ENCODE peak calls at places on chromosome 11, in six cellular contexts. N is astrocyte of the spinal cord; F is coronary artery; V is stimulated activated CD8-positive, alpha-beta memory T cell treated with anti-CD3 and anti-CD28 coated beads, Interleukin-15, amount 100 ng/mL, for 24 hours; H is left kidney; B is globus pallidus. J is an unnamed sample.
A peak's percentile ranks its signal among the peaks of the same experiment; 100 is the strongest.

GRCh38 chr11:74989269-74989655 is 529 bp downstream of the NEU3 start:
- DNase-seq in V (no peak), B (no peak), N (peak; percentile 13), H (peak; percentile 19), F (no peak), J (no peak)

GRCh38 chr11:12979928-12980689 is 29.0 kb upstream of the RASSF10 start:
- DNase-seq in F (no peak), H (peak; percentile 96), V (no peak), N (no peak), B (no peak), J (no peak)

GRCh38 chr11:35015621-35016387 is 99.4 kb downstream of the PDHX start:
- DNase-seq in V (no peak), N (no peak), H (no peak), F (no peak), B (no peak), J (no peak)

GRCh38 chr11:7019500-7020182 is 505 bp downstream of the ZNF214 start:
- DNase-seq in H (peak; percentile 68), N (peak; percentile 2), F (peak; percentile 74), V (no peak), B (peak; percentile 2), J (no peak)

GRCh38 chr11:113613619-113614018 is 92.5 kb downstream of the TMPRSS5 start:
- DNase-seq in N (no peak), F (no peak), B (no peak), H (no peak), V (no peak), J (no peak)

GRCh38 chr11:121870202-121871045 is 245.6 kb downstream of the BLID start:
- DNase-seq in F (no peak), B (no peak), N (no peak), H (no peak), V (no peak), J (no peak)

GRCh38 chr11:122108192-122108799 is 7.7 kb downstream of the BLID start:
- DNase-seq in B (peak; percentile 75), H (peak; percentile 67), N (peak; percentile 60), F (no peak), V (no peak), J (no peak)

GRCh38 chr11:57131080-57131790 is 50.5 kb upstream of the LRRC55 start:
- DNase-seq in N (peak; percentile 6), H (peak; percentile 70), F (no peak), V (no peak), B (no peak), J (no peak)

GRCh38 chr11:128525411-128526243 is 61.7 kb downstream of the ETS1 start:
- DNase-seq in F (no peak), N (peak; percentile 83), B (peak; percentile 92), V (no peak), H (no peak), J (no peak)

GRCh38 chr11:28833670-28834069 is 725.5 kb downstream of the METTL15 start:
- DNase-seq in B (no peak), H (no peak), F (no peak), N (peak; percentile 94), V (no peak), J (peak; percentile 50)

GRCh38 chr11:8338138-8338537 is 74.5 kb upstream of the LMO1 start:
- DNase-seq in N (peak; percentile 19), V (no peak), B (no peak), F (no peak), H (peak; percentile 56), J (no peak)

GRCh38 chr11:16833026-16833425 is 94.6 kb downstream of the C11orf58 start:
- DNase-seq in N (no peak), H (no peak), V (no peak), F (no peak), B (no peak), J (no peak)

GRCh38 chr11:73468590-73469161 is 92.5 kb downstream of the RELT start:
- DNase-seq in V (no peak), H (peak; percentile 37), N (no peak), B (no peak), F (no peak), J (no peak)

GRCh38 chr11:118108513-118108912 is 21.8 kb upstream of the SMIM35 start:
- DNase-seq in B (no peak), V (no peak), F (no peak), H (no peak), N (no peak), J (no peak)

GRCh38 chr11:96426356-96427103 is 36.7 kb downstream of the JRKL start:
- DNase-seq in F (no peak), H (peak; percentile 62), N (peak; percentile 49), B (peak; percentile 42), V (no peak), J (peak; percentile 10)

GRCh38 chr11:7981758-7982157 is 5.4 kb upstream of the EIF3F start:
- DNase-seq in F (no peak), V (no peak), N (no peak), B (no peak), H (no peak), J (no peak)

GRCh38 chr11:73313652-73314051 is 5.6 kb downstream of the ARHGEF17 start:
- DNase-seq in V (no peak), N (no peak), F (no peak), B (no peak), H (no peak), J (no peak)

GRCh38 chr11:72930011-72930410 is 115.8 kb downstream of the ATG16L2 start:
- DNase-seq in F (no peak), N (peak; percentile 32), B (no peak), V (no peak), H (peak; percentile 74), J (no peak)

GRCh38 chr11:13375798-13376197 is 87.2 kb downstream of the BTBD10 start:
- DNase-seq in N (no peak), F (no peak), V (no peak), H (no peak), B (no peak), J (no peak)

GRCh38 chr11:73752903-73753302 is 8.0 kb downstream of the RAB6A start:
- DNase-seq in F (no peak), H (no peak), B (no peak), N (no peak), V (no peak), J (no peak)

GRCh38 chr11:61954106-61955030 is 4.2 kb downstream of the BEST1 start:
- DNase-seq in H (peak; percentile 49), N (no peak), B (no peak), V (no peak), F (no peak), J (no peak)

GRCh38 chr11:45984192-45984591 is 61.7 kb downstream of the LARGE2 start:
- DNase-seq in V (no peak), N (no peak), B (no peak), H (peak; percentile 46), F (no peak), J (no peak)

GRCh38 chr11:123707606-123708205 is 33.8 kb downstream of the ZNF202 start:
- DNase-seq in N (peak; percentile 63), B (peak; percentile 20), H (peak; percentile 90), F (no peak), V (no peak), J (peak; percentile 28)

GRCh38 chr11:127103586-127104388 is 103.2 kb upstream of the KIRREL3 start:
- DNase-seq in H (peak; percentile 38), F (no peak), B (no peak), N (no peak), V (no peak), J (no peak)

GRCh38 chr11:70460959-70461358 is 62.6 kb downstream of the CTTN start:
- DNase-seq in B (no peak), V (no peak), H (no peak), N (no peak), F (no peak), J (no peak)

GRCh38 chr11:35162795-35163194 is 23.8 kb downstream of the CD44 start:
- DNase-seq in B (no peak), F (no peak), V (no peak), N (no peak), H (no peak), J (no peak)

GRCh38 chr11:132231656-132232173 is 861.3 kb downstream of the NTM start:
- DNase-seq in V (no peak), F (no peak), B (no peak), N (no peak), H (peak; percentile 13), J (no peak)

GRCh38 chr11:88104408-88104807 is 70.8 kb downstream of the RAB38 start:
- DNase-seq in H (no peak), F (no peak), V (no peak), B (no peak), N (no peak), J (no peak)

GRCh38 chr11:125886997-125887372 is 483 bp upstream of the HYLS1 start:
- DNase-seq in H (peak; percentile 64), N (no peak), F (no peak), V (peak; percentile 10), B (peak; percentile 52), J (peak; percentile 7)

GRCh38 chr11:117823294-117823940 is 1.1 kb downstream of the FXYD2 start:
- DNase-seq in F (peak; percentile 78), H (peak; percentile 57), N (no peak), B (no peak), V (no peak), J (no peak)

GRCh38 chr11:61534901-61535839 is 26.6 kb downstream of the LRRC10B start:
- DNase-seq in F (no peak), H (peak; percentile 66), N (no peak), B (no peak), V (no peak), J (no peak)

GRCh38 chr11:36507824-36508489 is 2.1 kb downstream of the TRAF6 start:
- DNase-seq in B (no peak), V (no peak), N (no peak), H (no peak), F (no peak), J (no peak)

GRCh38 chr11:2847511-2847910 is 38.1 kb downstream of the CDKN1C start:
- DNase-seq in F (no peak), N (no peak), H (peak; percentile 77), B (no peak), V (no peak), J (no peak)

GRCh38 chr11:7606496-7606895 is 66.8 kb downstream of the CYB5R2 start:
- DNase-seq in N (no peak), V (no peak), B (no peak), F (no peak), H (no peak), J (no peak)

J was measured in GM04504.